ENCODE peak calls at places on chromosomes 5 and 9, in six cellular contexts. One of them, this sample, is unnamed.

GRCh38 chr5:132002701-132003100 is 8.8 kb downstream of the ACSL6 start:
- DNase-seq in adrenal gland: no peak
- DNase-seq in BE2C: no peak
- DNase-seq in endothelial cell of umbilical vein: no peak
- DNase-seq in H9: no peak
- DNase-seq in WTC11: no peak
- DNase-seq in this sample: no peak

GRCh38 chr5:33409435-33410146 is 31.2 kb upstream of the TARS1 start:
- DNase-seq in adrenal gland: no peak
- DNase-seq in BE2C: no peak
- DNase-seq in endothelial cell of umbilical vein: no peak
- DNase-seq in H9: no peak
- DNase-seq in WTC11: no peak
- DNase-seq in this sample: peak

GRCh38 chr9:34501372-34501771 is 21.4 kb downstream of the ENHO start:
- DNase-seq in adrenal gland: no peak
- DNase-seq in BE2C: no peak
- DNase-seq in endothelial cell of umbilical vein: no peak
- DNase-seq in H9: no peak
- DNase-seq in WTC11: no peak
- DNase-seq in this sample: no peak

GRCh38 chr9:21836437-21837161 is 34.2 kb downstream of the MTAP start:
- DNase-seq in adrenal gland: no peak
- DNase-seq in BE2C: no peak
- DNase-seq in endothelial cell of umbilical vein: peak
- DNase-seq in H9: no peak
- DNase-seq in WTC11: no peak
- DNase-seq in this sample: peak

GRCh38 chr5:154985126-154985525 is 28.4 kb upstream of the KIF4B start:
- DNase-seq in adrenal gland: no peak
- DNase-seq in BE2C: no peak
- DNase-seq in endothelial cell of umbilical vein: no peak
- DNase-seq in H9: no peak
- DNase-seq in WTC11: no peak
- DNase-seq in this sample: no peak

GRCh38 chr5:142925795-142926194 is 155.6 kb downstream of the ARHGAP26 start:
- DNase-seq in adrenal gland: no peak
- DNase-seq in BE2C: no peak
- DNase-seq in endothelial cell of umbilical vein: peak
- DNase-seq in H9: no peak
- DNase-seq in WTC11: no peak
- DNase-seq in this sample: peak

GRCh38 chr5:36878421-36879088 is 2.0 kb downstream of the NIPBL start:
- DNase-seq in adrenal gland: no peak
- DNase-seq in BE2C: peak
- DNase-seq in endothelial cell of umbilical vein: peak
- DNase-seq in H9: peak
- DNase-seq in WTC11: peak
- DNase-seq in this sample: peak

GRCh38 chr9:89419978-89420394 is 77.9 kb downstream of the SEMA4D start:
- DNase-seq in adrenal gland: no peak
- DNase-seq in BE2C: no peak
- DNase-seq in endothelial cell of umbilical vein: no peak
- DNase-seq in H9: no peak
- DNase-seq in WTC11: no peak
- DNase-seq in this sample: no peak

GRCh38 chr5:93654676-93655075 is 71.7 kb downstream of the NR2F1 start:
- DNase-seq in adrenal gland: no peak
- DNase-seq in BE2C: no peak
- DNase-seq in endothelial cell of umbilical vein: no peak
- DNase-seq in H9: no peak
- DNase-seq in WTC11: no peak
- DNase-seq in this sample: no peak

GRCh38 chr5:16808021-16808420 is 128.1 kb downstream of the MYO10 start:
- DNase-seq in adrenal gland: no peak
- DNase-seq in BE2C: no peak
- DNase-seq in endothelial cell of umbilical vein: no peak
- DNase-seq in H9: no peak
- DNase-seq in WTC11: no peak
- DNase-seq in this sample: no peak

GRCh38 chr5:13408616-13409015 is 535.9 kb downstream of the DNAH5 start:
- DNase-seq in adrenal gland: no peak
- DNase-seq in BE2C: no peak
- DNase-seq in endothelial cell of umbilical vein: no peak
- DNase-seq in H9: no peak
- DNase-seq in WTC11: no peak
- DNase-seq in this sample: no peak

GRCh38 chr9:113991714-113992113 is 86.4 kb downstream of the AMBP start:
- DNase-seq in adrenal gland: no peak
- DNase-seq in BE2C: no peak
- DNase-seq in endothelial cell of umbilical vein: no peak
- DNase-seq in H9: no peak
- DNase-seq in WTC11: no peak
- DNase-seq in this sample: no peak

GRCh38 chr5:59040804-59041201 is 457.9 kb downstream of the RAB3C start:
- DNase-seq in adrenal gland: no peak
- DNase-seq in BE2C: no peak
- DNase-seq in endothelial cell of umbilical vein: no peak
- DNase-seq in H9: no peak
- DNase-seq in WTC11: no peak
- DNase-seq in this sample: no peak

GRCh38 chr9:87708989-87709706 is 16.8 kb upstream of the CTSL start:
- DNase-seq in adrenal gland: no peak
- DNase-seq in BE2C: no peak
- DNase-seq in endothelial cell of umbilical vein: no peak
- DNase-seq in H9: no peak
- DNase-seq in WTC11: no peak
- DNase-seq in this sample: no peak

GRCh38 chr9:87872079-87872624 is 10.5 kb upstream of the SPATA31E1 start:
- DNase-seq in adrenal gland: no peak
- DNase-seq in BE2C: peak
- DNase-seq in endothelial cell of umbilical vein: no peak
- DNase-seq in H9: no peak
- DNase-seq in WTC11: no peak
- DNase-seq in this sample: no peak

GRCh38 chr9:130940693-130941576 is 1.9 kb upstream of the FIBCD1 start:
- DNase-seq in adrenal gland: peak
- DNase-seq in BE2C: peak
- DNase-seq in endothelial cell of umbilical vein: peak
- DNase-seq in H9: peak
- DNase-seq in WTC11: peak
- DNase-seq in this sample: no peak

GRCh38 chr5:68171101-68171558 is 44.4 kb upstream of the PIK3R1 start:
- DNase-seq in adrenal gland: no peak
- DNase-seq in BE2C: no peak
- DNase-seq in endothelial cell of umbilical vein: no peak
- DNase-seq in H9: no peak
- DNase-seq in WTC11: no peak
- DNase-seq in this sample: no peak

GRCh38 chr5:108148715-108149139 is 233.2 kb downstream of the FBXL17 start:
- DNase-seq in adrenal gland: no peak
- DNase-seq in BE2C: peak
- DNase-seq in endothelial cell of umbilical vein: peak
- DNase-seq in H9: no peak
- DNase-seq in WTC11: no peak
- DNase-seq in this sample: peak

GRCh38 chr9:82599550-82599949 is 463.4 kb downstream of the RASEF start:
- DNase-seq in adrenal gland: no peak
- DNase-seq in BE2C: no peak
- DNase-seq in endothelial cell of umbilical vein: no peak
- DNase-seq in H9: no peak
- DNase-seq in WTC11: no peak
- DNase-seq in this sample: no peak

GRCh38 chr5:91146905-91147600 is 236.1 kb downstream of the ARRDC3 start:
- DNase-seq in adrenal gland: no peak
- DNase-seq in BE2C: no peak
- DNase-seq in endothelial cell of umbilical vein: no peak
- DNase-seq in H9: no peak
- DNase-seq in WTC11: no peak
- DNase-seq in this sample: peak

GRCh38 chr5:31193591-31194457 is at the start of gene CDH6:
- DNase-seq in adrenal gland: peak
- DNase-seq in BE2C: peak
- DNase-seq in endothelial cell of umbilical vein: no peak
- DNase-seq in H9: peak
- DNase-seq in WTC11: peak
- DNase-seq in this sample: no peak

GRCh38 chr5:121969660-121970295 is 8.0 kb downstream of the SRFBP1 start:
- DNase-seq in adrenal gland: no peak
- DNase-seq in BE2C: no peak
- DNase-seq in endothelial cell of umbilical vein: peak
- DNase-seq in H9: no peak
- DNase-seq in WTC11: no peak
- DNase-seq in this sample: no peak

GRCh38 chr9:23733495-23734078 is 92.5 kb downstream of the ELAVL2 start:
- DNase-seq in adrenal gland: no peak
- DNase-seq in BE2C: no peak
- DNase-seq in endothelial cell of umbilical vein: no peak
- DNase-seq in H9: no peak
- DNase-seq in WTC11: no peak
- DNase-seq in this sample: no peak

GRCh38 chr9:132571806-132572600 is 10.4 kb upstream of the BARHL1 start:
- DNase-seq in adrenal gland: no peak
- DNase-seq in BE2C: no peak
- DNase-seq in endothelial cell of umbilical vein: no peak
- DNase-seq in H9: no peak
- DNase-seq in WTC11: no peak
- DNase-seq in this sample: no peak

GRCh38 chr9:132575811-132576210 is 6.6 kb upstream of the BARHL1 start:
- DNase-seq in adrenal gland: no peak
- DNase-seq in BE2C: no peak
- DNase-seq in endothelial cell of umbilical vein: no peak
- DNase-seq in H9: no peak
- DNase-seq in WTC11: no peak
- DNase-seq in this sample: no peak

GRCh38 chr9:132572921-132573320 is 9.5 kb upstream of the BARHL1 start:
- DNase-seq in adrenal gland: peak
- DNase-seq in BE2C: peak
- DNase-seq in endothelial cell of umbilical vein: no peak
- DNase-seq in H9: peak
- DNase-seq in WTC11: no peak
- DNase-seq in this sample: peak

GRCh38 chr9:132577119-132577518 is 5.3 kb upstream of the BARHL1 start:
- DNase-seq in adrenal gland: no peak
- DNase-seq in BE2C: no peak
- DNase-seq in endothelial cell of umbilical vein: no peak
- DNase-seq in H9: no peak
- DNase-seq in WTC11: no peak
- DNase-seq in this sample: no peak

GRCh38 chr9:132575005-132575609 is 7.3 kb upstream of the BARHL1 start:
- DNase-seq in adrenal gland: peak
- DNase-seq in BE2C: peak
- DNase-seq in endothelial cell of umbilical vein: peak
- DNase-seq in H9: peak
- DNase-seq in WTC11: peak
- DNase-seq in this sample: peak
- TF ChIP-seq CTCF in adrenal gland: peak
- TF ChIP-seq CTCF in BE2C: peak
- TF ChIP-seq CTCF in endothelial cell of umbilical vein: peak
- TF ChIP-seq CTCF in H9: peak
- TF ChIP-seq CTCF in WTC11: peak
- TF ChIP-seq CTCF in this sample: peak

GRCh38 chr9:93451762-93452709 is 551 bp downstream of the FAM120A start:
- DNase-seq in adrenal gland: peak
- DNase-seq in BE2C: peak
- DNase-seq in endothelial cell of umbilical vein: peak
- DNase-seq in H9: peak
- DNase-seq in WTC11: peak
- DNase-seq in this sample: peak
- TF ChIP-seq CTCF in adrenal gland: no peak
- TF ChIP-seq CTCF in BE2C: no peak
- TF ChIP-seq CTCF in endothelial cell of umbilical vein: no peak
- TF ChIP-seq CTCF in H9: peak
- TF ChIP-seq CTCF in WTC11: no peak
- TF ChIP-seq CTCF in this sample: peak

DNA sequence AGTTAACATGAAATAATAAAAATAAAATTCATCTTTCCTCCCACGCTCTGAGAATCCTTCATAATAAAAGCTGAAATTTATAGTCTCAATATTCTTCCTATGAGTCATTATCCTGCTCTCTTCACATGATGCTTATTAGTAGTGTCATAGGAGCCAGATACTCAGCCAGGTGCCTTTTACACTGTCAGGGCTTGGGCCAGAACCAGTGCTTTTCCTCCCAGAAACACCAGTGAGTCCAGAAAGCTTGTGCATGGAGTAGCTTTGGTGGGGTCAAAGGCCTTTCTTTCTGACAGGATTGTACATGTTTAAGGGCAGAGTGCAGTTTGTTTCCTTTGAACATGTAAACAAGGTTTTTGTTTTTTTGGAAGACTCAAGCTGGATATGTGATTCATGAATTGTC is 6.8 kb downstream of the LSM11 start:
- DNase-seq in adrenal gland: no peak
- DNase-seq in BE2C: no peak
- DNase-seq in endothelial cell of umbilical vein: peak
- DNase-seq in H9: no peak
- DNase-seq in WTC11: no peak
- DNase-seq in this sample: peak
- TF ChIP-seq CTCF in adrenal gland: no peak
- TF ChIP-seq CTCF in BE2C: no peak
- TF ChIP-seq CTCF in endothelial cell of umbilical vein: no peak
- TF ChIP-seq CTCF in H9: no peak
- TF ChIP-seq CTCF in WTC11: no peak
- TF ChIP-seq CTCF in this sample: no peak

GRCh38 chr9:35814106-35814840 is 569 bp downstream of the HINT2 start:
- DNase-seq in adrenal gland: peak
- DNase-seq in BE2C: peak
- DNase-seq in endothelial cell of umbilical vein: peak
- DNase-seq in H9: peak
- DNase-seq in WTC11: peak
- DNase-seq in this sample: peak

GRCh38 chr9:35814841-35815543 is at the start of gene HINT2:
- DNase-seq in adrenal gland: peak
- DNase-seq in BE2C: peak
- DNase-seq in endothelial cell of umbilical vein: peak
- DNase-seq in H9: peak
- DNase-seq in WTC11: peak
- DNase-seq in this sample: peak

GRCh38 chr9:35818341-35818740 is 3.5 kb upstream of the HINT2 start:
- DNase-seq in adrenal gland: no peak
- DNase-seq in BE2C: no peak
- DNase-seq in endothelial cell of umbilical vein: no peak
- DNase-seq in H9: no peak
- DNase-seq in WTC11: no peak
- DNase-seq in this sample: no peak

GRCh38 chr9:35813434-35814105 is 1.3 kb downstream of the HINT2 start:
- DNase-seq in adrenal gland: no peak
- DNase-seq in BE2C: no peak
- DNase-seq in endothelial cell of umbilical vein: peak
- DNase-seq in H9: peak
- DNase-seq in WTC11: peak
- DNase-seq in this sample: no peak

DNA sequence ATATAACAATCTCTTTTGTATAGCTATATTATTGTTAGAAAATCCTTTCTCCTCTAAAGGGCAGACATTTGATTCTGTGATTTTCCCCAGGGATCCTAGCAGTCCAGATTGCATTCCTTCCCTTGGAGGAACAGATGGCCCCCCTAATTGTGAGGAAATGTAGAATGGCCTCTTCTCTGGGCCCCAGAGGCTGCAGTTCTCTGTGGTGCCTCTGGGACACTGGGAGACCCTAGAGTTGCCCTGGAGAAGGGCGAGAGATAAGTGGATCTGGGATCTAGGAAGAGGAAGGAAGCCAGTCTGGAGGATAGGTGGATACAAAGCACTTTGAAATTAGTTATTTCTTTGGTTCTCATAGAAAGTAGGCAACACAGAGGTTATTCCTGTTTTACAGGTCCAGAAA is 1.9 kb upstream of the HINT2 start:
- DNase-seq in adrenal gland: no peak
- DNase-seq in BE2C: peak
- DNase-seq in endothelial cell of umbilical vein: no peak
- DNase-seq in H9: peak
- DNase-seq in WTC11: peak
- DNase-seq in this sample: no peak
- TF ChIP-seq CTCF in adrenal gland: no peak
- TF ChIP-seq CTCF in BE2C: peak
- TF ChIP-seq CTCF in endothelial cell of umbilical vein: peak
- TF ChIP-seq CTCF in H9: peak
- TF ChIP-seq CTCF in WTC11: no peak
- TF ChIP-seq CTCF in this sample: peak